ENCODE peak calls at places on chromosomes 4 and X, in ten cellular contexts. One of them, this sample, is unnamed.

GRCh38 chr4:55386073-55386472 is 9.7 kb upstream of the TMEM165 start:
- DNase-seq in NCI-H2029 treated with DMSO at 0.1 percent for 48 hours: no peak
- DNase-seq in AG08395: peak
- DNase-seq in neuronal stem cell: no peak
- DNase-seq in activated T-helper 1 cell treated with anti-CD3 and anti-CD28 coated beads, Interleukin-2, amount 50 U/mL, for 16 hours: no peak
- DNase-seq in GM23338: peak
- DNase-seq in ELF-1: no peak
- DNase-seq in naive thymus-derived CD8-positive, alpha-beta T cell: no peak
- DNase-seq in esophagus squamous epithelium: no peak
- DNase-seq in stimulated activated CD4-positive, alpha-beta T cell treated with anti-CD3 and anti-CD28 coated beads, TNF-alpha, amount 100 ng/mL, for 48 hours: no peak
- DNase-seq in this sample: peak

GRCh38 chr4:95231713-95232112 is 317.1 kb downstream of the UNC5C start:
- DNase-seq in NCI-H2029 treated with DMSO at 0.1 percent for 48 hours: no peak
- DNase-seq in AG08395: no peak
- DNase-seq in neuronal stem cell: no peak
- DNase-seq in activated T-helper 1 cell treated with anti-CD3 and anti-CD28 coated beads, Interleukin-2, amount 50 U/mL, for 16 hours: no peak
- DNase-seq in GM23338: no peak
- DNase-seq in ELF-1: no peak
- DNase-seq in naive thymus-derived CD8-positive, alpha-beta T cell: no peak
- DNase-seq in esophagus squamous epithelium: no peak
- DNase-seq in stimulated activated CD4-positive, alpha-beta T cell treated with anti-CD3 and anti-CD28 coated beads, TNF-alpha, amount 100 ng/mL, for 48 hours: no peak
- DNase-seq in this sample: peak

GRCh38 chr4:1033840-1034551 is 22.6 kb downstream of the FGFRL1 start:
- DNase-seq in NCI-H2029 treated with DMSO at 0.1 percent for 48 hours: no peak
- DNase-seq in AG08395: peak
- DNase-seq in neuronal stem cell: no peak
- DNase-seq in activated T-helper 1 cell treated with anti-CD3 and anti-CD28 coated beads, Interleukin-2, amount 50 U/mL, for 16 hours: no peak
- DNase-seq in GM23338: no peak
- DNase-seq in ELF-1: no peak
- DNase-seq in naive thymus-derived CD8-positive, alpha-beta T cell: no peak
- DNase-seq in esophagus squamous epithelium: no peak
- DNase-seq in stimulated activated CD4-positive, alpha-beta T cell treated with anti-CD3 and anti-CD28 coated beads, TNF-alpha, amount 100 ng/mL, for 48 hours: no peak
- DNase-seq in this sample: no peak

GRCh38 chr4:156837625-156838345 is 133.8 kb downstream of the PDGFC start:
- DNase-seq in NCI-H2029 treated with DMSO at 0.1 percent for 48 hours: no peak
- DNase-seq in AG08395: no peak
- DNase-seq in neuronal stem cell: no peak
- DNase-seq in activated T-helper 1 cell treated with anti-CD3 and anti-CD28 coated beads, Interleukin-2, amount 50 U/mL, for 16 hours: no peak
- DNase-seq in GM23338: no peak
- DNase-seq in ELF-1: no peak
- DNase-seq in naive thymus-derived CD8-positive, alpha-beta T cell: no peak
- DNase-seq in esophagus squamous epithelium: no peak
- DNase-seq in stimulated activated CD4-positive, alpha-beta T cell treated with anti-CD3 and anti-CD28 coated beads, TNF-alpha, amount 100 ng/mL, for 48 hours: no peak
- DNase-seq in this sample: no peak

GRCh38 chr4:95204873-95205272 is 343.9 kb downstream of the UNC5C start:
- DNase-seq in NCI-H2029 treated with DMSO at 0.1 percent for 48 hours: no peak
- DNase-seq in AG08395: no peak
- DNase-seq in neuronal stem cell: no peak
- DNase-seq in activated T-helper 1 cell treated with anti-CD3 and anti-CD28 coated beads, Interleukin-2, amount 50 U/mL, for 16 hours: no peak
- DNase-seq in GM23338: peak
- DNase-seq in ELF-1: peak
- DNase-seq in naive thymus-derived CD8-positive, alpha-beta T cell: no peak
- DNase-seq in esophagus squamous epithelium: no peak
- DNase-seq in stimulated activated CD4-positive, alpha-beta T cell treated with anti-CD3 and anti-CD28 coated beads, TNF-alpha, amount 100 ng/mL, for 48 hours: no peak
- DNase-seq in this sample: no peak

GRCh38 chr4:78954048-78954666 is 14.9 kb upstream of the PAQR3 start:
- DNase-seq in NCI-H2029 treated with DMSO at 0.1 percent for 48 hours: peak
- DNase-seq in AG08395: no peak
- DNase-seq in neuronal stem cell: peak
- DNase-seq in activated T-helper 1 cell treated with anti-CD3 and anti-CD28 coated beads, Interleukin-2, amount 50 U/mL, for 16 hours: no peak
- DNase-seq in GM23338: peak
- DNase-seq in ELF-1: peak
- DNase-seq in naive thymus-derived CD8-positive, alpha-beta T cell: no peak
- DNase-seq in esophagus squamous epithelium: no peak
- DNase-seq in stimulated activated CD4-positive, alpha-beta T cell treated with anti-CD3 and anti-CD28 coated beads, TNF-alpha, amount 100 ng/mL, for 48 hours: no peak
- DNase-seq in this sample: peak

GRCh38 chr4:145815626-145816025 is 123.0 kb downstream of the ZNF827 start:
- DNase-seq in NCI-H2029 treated with DMSO at 0.1 percent for 48 hours: no peak
- DNase-seq in AG08395: peak
- DNase-seq in neuronal stem cell: no peak
- DNase-seq in activated T-helper 1 cell treated with anti-CD3 and anti-CD28 coated beads, Interleukin-2, amount 50 U/mL, for 16 hours: no peak
- DNase-seq in GM23338: no peak
- DNase-seq in ELF-1: no peak
- DNase-seq in naive thymus-derived CD8-positive, alpha-beta T cell: no peak
- DNase-seq in esophagus squamous epithelium: no peak
- DNase-seq in stimulated activated CD4-positive, alpha-beta T cell treated with anti-CD3 and anti-CD28 coated beads, TNF-alpha, amount 100 ng/mL, for 48 hours: no peak
- DNase-seq in this sample: no peak

GRCh38 chrX:28487818-28488217 is 99.4 kb upstream of the IL1RAPL1 start:
- DNase-seq in NCI-H2029 treated with DMSO at 0.1 percent for 48 hours: no peak
- DNase-seq in AG08395: no peak
- DNase-seq in neuronal stem cell: no peak
- DNase-seq in activated T-helper 1 cell treated with anti-CD3 and anti-CD28 coated beads, Interleukin-2, amount 50 U/mL, for 16 hours: no peak
- DNase-seq in GM23338: no peak
- DNase-seq in ELF-1: no peak
- DNase-seq in naive thymus-derived CD8-positive, alpha-beta T cell: no peak
- DNase-seq in esophagus squamous epithelium: no peak
- DNase-seq in stimulated activated CD4-positive, alpha-beta T cell treated with anti-CD3 and anti-CD28 coated beads, TNF-alpha, amount 100 ng/mL, for 48 hours: no peak
- DNase-seq in this sample: no peak

GRCh38 chrX:134761788-134762187 is 103.5 kb upstream of the PLAC1 start:
- DNase-seq in NCI-H2029 treated with DMSO at 0.1 percent for 48 hours: no peak
- DNase-seq in AG08395: peak
- DNase-seq in neuronal stem cell: no peak
- DNase-seq in activated T-helper 1 cell treated with anti-CD3 and anti-CD28 coated beads, Interleukin-2, amount 50 U/mL, for 16 hours: no peak
- DNase-seq in GM23338: peak
- DNase-seq in ELF-1: no peak
- DNase-seq in naive thymus-derived CD8-positive, alpha-beta T cell: no peak
- DNase-seq in esophagus squamous epithelium: no peak
- DNase-seq in stimulated activated CD4-positive, alpha-beta T cell treated with anti-CD3 and anti-CD28 coated beads, TNF-alpha, amount 100 ng/mL, for 48 hours: no peak
- DNase-seq in this sample: peak

GRCh38 chr4:8841678-8842268 is 29.9 kb downstream of the HMX1 start:
- DNase-seq in NCI-H2029 treated with DMSO at 0.1 percent for 48 hours: no peak
- DNase-seq in AG08395: no peak
- DNase-seq in neuronal stem cell: no peak
- DNase-seq in activated T-helper 1 cell treated with anti-CD3 and anti-CD28 coated beads, Interleukin-2, amount 50 U/mL, for 16 hours: no peak
- DNase-seq in GM23338: no peak
- DNase-seq in ELF-1: no peak
- DNase-seq in naive thymus-derived CD8-positive, alpha-beta T cell: no peak
- DNase-seq in esophagus squamous epithelium: no peak
- DNase-seq in stimulated activated CD4-positive, alpha-beta T cell treated with anti-CD3 and anti-CD28 coated beads, TNF-alpha, amount 100 ng/mL, for 48 hours: no peak
- DNase-seq in this sample: no peak

GRCh38 chrX:152912121-152912520 is 14.3 kb downstream of the ZNF185 start:
- DNase-seq in NCI-H2029 treated with DMSO at 0.1 percent for 48 hours: no peak
- DNase-seq in AG08395: peak
- DNase-seq in neuronal stem cell: no peak
- DNase-seq in activated T-helper 1 cell treated with anti-CD3 and anti-CD28 coated beads, Interleukin-2, amount 50 U/mL, for 16 hours: no peak
- DNase-seq in GM23338: peak
- DNase-seq in ELF-1: no peak
- DNase-seq in naive thymus-derived CD8-positive, alpha-beta T cell: no peak
- DNase-seq in esophagus squamous epithelium: no peak
- DNase-seq in stimulated activated CD4-positive, alpha-beta T cell treated with anti-CD3 and anti-CD28 coated beads, TNF-alpha, amount 100 ng/mL, for 48 hours: no peak
- DNase-seq in this sample: no peak

GRCh38 chrX:96006281-96006680 is 678.4 kb upstream of the DIAPH2 start:
- DNase-seq in NCI-H2029 treated with DMSO at 0.1 percent for 48 hours: no peak
- DNase-seq in AG08395: no peak
- DNase-seq in neuronal stem cell: no peak
- DNase-seq in activated T-helper 1 cell treated with anti-CD3 and anti-CD28 coated beads, Interleukin-2, amount 50 U/mL, for 16 hours: no peak
- DNase-seq in GM23338: no peak
- DNase-seq in ELF-1: no peak
- DNase-seq in naive thymus-derived CD8-positive, alpha-beta T cell: no peak
- DNase-seq in esophagus squamous epithelium: no peak
- DNase-seq in stimulated activated CD4-positive, alpha-beta T cell treated with anti-CD3 and anti-CD28 coated beads, TNF-alpha, amount 100 ng/mL, for 48 hours: no peak
- DNase-seq in this sample: no peak

GRCh38 chr4:95548738-95549245 is at the start of gene UNC5C:
- DNase-seq in NCI-H2029 treated with DMSO at 0.1 percent for 48 hours: no peak
- DNase-seq in AG08395: no peak
- DNase-seq in neuronal stem cell: peak
- DNase-seq in activated T-helper 1 cell treated with anti-CD3 and anti-CD28 coated beads, Interleukin-2, amount 50 U/mL, for 16 hours: no peak
- DNase-seq in GM23338: peak
- DNase-seq in ELF-1: peak
- DNase-seq in naive thymus-derived CD8-positive, alpha-beta T cell: no peak
- DNase-seq in esophagus squamous epithelium: no peak
- DNase-seq in stimulated activated CD4-positive, alpha-beta T cell treated with anti-CD3 and anti-CD28 coated beads, TNF-alpha, amount 100 ng/mL, for 48 hours: no peak
- DNase-seq in this sample: peak

GRCh38 chrX:83416273-83416672 is 91.8 kb upstream of the POU3F4 start:
- DNase-seq in NCI-H2029 treated with DMSO at 0.1 percent for 48 hours: no peak
- DNase-seq in AG08395: no peak
- DNase-seq in neuronal stem cell: no peak
- DNase-seq in activated T-helper 1 cell treated with anti-CD3 and anti-CD28 coated beads, Interleukin-2, amount 50 U/mL, for 16 hours: no peak
- DNase-seq in GM23338: peak
- DNase-seq in ELF-1: no peak
- DNase-seq in naive thymus-derived CD8-positive, alpha-beta T cell: no peak
- DNase-seq in esophagus squamous epithelium: no peak
- DNase-seq in stimulated activated CD4-positive, alpha-beta T cell treated with anti-CD3 and anti-CD28 coated beads, TNF-alpha, amount 100 ng/mL, for 48 hours: no peak
- DNase-seq in this sample: no peak

GRCh38 chr4:156800463-156800862 is 171.1 kb downstream of the PDGFC start:
- DNase-seq in NCI-H2029 treated with DMSO at 0.1 percent for 48 hours: no peak
- DNase-seq in AG08395: no peak
- DNase-seq in neuronal stem cell: no peak
- DNase-seq in activated T-helper 1 cell treated with anti-CD3 and anti-CD28 coated beads, Interleukin-2, amount 50 U/mL, for 16 hours: no peak
- DNase-seq in GM23338: no peak
- DNase-seq in ELF-1: no peak
- DNase-seq in naive thymus-derived CD8-positive, alpha-beta T cell: no peak
- DNase-seq in esophagus squamous epithelium: no peak
- DNase-seq in stimulated activated CD4-positive, alpha-beta T cell treated with anti-CD3 and anti-CD28 coated beads, TNF-alpha, amount 100 ng/mL, for 48 hours: no peak
- DNase-seq in this sample: no peak

GRCh38 chr4:140893939-140894338 is 137.8 kb upstream of the TBC1D9 start:
- DNase-seq in NCI-H2029 treated with DMSO at 0.1 percent for 48 hours: no peak
- DNase-seq in AG08395: peak
- DNase-seq in neuronal stem cell: no peak
- DNase-seq in activated T-helper 1 cell treated with anti-CD3 and anti-CD28 coated beads, Interleukin-2, amount 50 U/mL, for 16 hours: no peak
- DNase-seq in GM23338: no peak
- DNase-seq in ELF-1: no peak
- DNase-seq in naive thymus-derived CD8-positive, alpha-beta T cell: no peak
- DNase-seq in esophagus squamous epithelium: no peak
- DNase-seq in stimulated activated CD4-positive, alpha-beta T cell treated with anti-CD3 and anti-CD28 coated beads, TNF-alpha, amount 100 ng/mL, for 48 hours: no peak
- DNase-seq in this sample: no peak

GRCh38 chr4:69060651-69061308 is 35.5 kb upstream of the UGT2B7 start:
- DNase-seq in NCI-H2029 treated with DMSO at 0.1 percent for 48 hours: no peak
- DNase-seq in AG08395: no peak
- DNase-seq in neuronal stem cell: no peak
- DNase-seq in activated T-helper 1 cell treated with anti-CD3 and anti-CD28 coated beads, Interleukin-2, amount 50 U/mL, for 16 hours: no peak
- DNase-seq in GM23338: peak
- DNase-seq in ELF-1: no peak
- DNase-seq in naive thymus-derived CD8-positive, alpha-beta T cell: no peak
- DNase-seq in esophagus squamous epithelium: no peak
- DNase-seq in stimulated activated CD4-positive, alpha-beta T cell treated with anti-CD3 and anti-CD28 coated beads, TNF-alpha, amount 100 ng/mL, for 48 hours: no peak
- DNase-seq in this sample: no peak

GRCh38 chrX:47697171-47697570 is 38.2 kb upstream of the UXT start:
- DNase-seq in NCI-H2029 treated with DMSO at 0.1 percent for 48 hours: no peak
- DNase-seq in AG08395: no peak
- DNase-seq in neuronal stem cell: no peak
- DNase-seq in activated T-helper 1 cell treated with anti-CD3 and anti-CD28 coated beads, Interleukin-2, amount 50 U/mL, for 16 hours: no peak
- DNase-seq in GM23338: no peak
- DNase-seq in ELF-1: no peak
- DNase-seq in naive thymus-derived CD8-positive, alpha-beta T cell: no peak
- DNase-seq in esophagus squamous epithelium: no peak
- DNase-seq in stimulated activated CD4-positive, alpha-beta T cell treated with anti-CD3 and anti-CD28 coated beads, TNF-alpha, amount 100 ng/mL, for 48 hours: no peak
- DNase-seq in this sample: no peak

This sample was measured in HAP-1.